ENCODE peak calls at places on chromosomes 12 and 14, in seven cellular contexts. One of them, this sample, is unnamed.

GRCh38 chr14:22556021-22556989 is 32.7 kb downstream of the DAD1 start:
- DNase-seq in GM12891: peak
- DNase-seq in GM12878: peak
- DNase-seq in SK-N-SH: no peak
- DNase-seq in H1: no peak
- DNase-seq in HepG2: no peak
- DNase-seq in K562: peak
- DNase-seq in this sample: peak

GRCh38 chr12:41910578-41911331 is 233.9 kb downstream of the GXYLT1 start:
- DNase-seq in GM12878: no peak
- DNase-seq in HepG2: no peak
- DNase-seq in SK-N-SH: no peak
- DNase-seq in H1: no peak
- DNase-seq in GM12891: no peak
- DNase-seq in K562: no peak
- DNase-seq in this sample: no peak

GRCh38 chr12:90106568-90106967 is 397.9 kb upstream of the ATP2B1 start:
- DNase-seq in GM12878: no peak
- DNase-seq in H1: no peak
- DNase-seq in SK-N-SH: no peak
- DNase-seq in K562: no peak
- DNase-seq in HepG2: no peak
- DNase-seq in GM12891: no peak
- DNase-seq in this sample: no peak

GRCh38 chr12:3371018-3371417 is 120.0 kb upstream of the PRMT8 start:
- DNase-seq in GM12878: no peak
- DNase-seq in H1: no peak
- DNase-seq in GM12891: no peak
- DNase-seq in K562: no peak
- DNase-seq in SK-N-SH: no peak
- DNase-seq in HepG2: no peak
- DNase-seq in this sample: no peak

GRCh38 chr14:100345711-100346110 is 22.6 kb downstream of the SLC25A47 start:
- DNase-seq in K562: no peak
- DNase-seq in HepG2: no peak
- DNase-seq in H1: no peak
- DNase-seq in SK-N-SH: peak
- DNase-seq in GM12878: no peak
- DNase-seq in GM12891: no peak
- DNase-seq in this sample: no peak

GRCh38 chr12:9149372-9149771 is 33.7 kb upstream of the A2M start:
- DNase-seq in SK-N-SH: no peak
- DNase-seq in K562: no peak
- DNase-seq in H1: peak
- DNase-seq in GM12878: no peak
- DNase-seq in GM12891: no peak
- DNase-seq in HepG2: no peak
- DNase-seq in this sample: no peak

GRCh38 chr14:96507723-96508122 is 5.5 kb downstream of the PAPOLA start:
- DNase-seq in GM12891: no peak
- DNase-seq in H1: no peak
- DNase-seq in HepG2: no peak
- DNase-seq in K562: no peak
- DNase-seq in GM12878: no peak
- DNase-seq in SK-N-SH: no peak
- DNase-seq in this sample: no peak

GRCh38 chr12:68334136-68334535 is 2.0 kb upstream of the MDM1 start:
- DNase-seq in K562: no peak
- DNase-seq in HepG2: no peak
- DNase-seq in GM12878: peak
- DNase-seq in GM12891: no peak
- DNase-seq in SK-N-SH: peak
- DNase-seq in H1: no peak
- DNase-seq in this sample: no peak

GRCh38 chr14:74526854-74527585 is 33.5 kb downstream of the ISCA2 start:
- DNase-seq in HepG2: no peak
- DNase-seq in SK-N-SH: no peak
- DNase-seq in GM12891: no peak
- DNase-seq in GM12878: no peak
- DNase-seq in H1: no peak
- DNase-seq in K562: no peak
- DNase-seq in this sample: no peak

GRCh38 chr14:85532981-85533820 is 3.3 kb downstream of the FLRT2 start:
- DNase-seq in GM12878: no peak
- DNase-seq in HepG2: no peak
- DNase-seq in GM12891: no peak
- DNase-seq in H1: peak
- DNase-seq in K562: no peak
- DNase-seq in SK-N-SH: peak
- DNase-seq in this sample: no peak

GRCh38 chr12:5251092-5251491 is 180.8 kb upstream of the NTF3 start:
- DNase-seq in SK-N-SH: no peak
- DNase-seq in GM12878: no peak
- DNase-seq in GM12891: no peak
- DNase-seq in H1: no peak
- DNase-seq in HepG2: no peak
- DNase-seq in K562: no peak
- DNase-seq in this sample: no peak

GRCh38 chr14:74190910-74191575 is 48.2 kb upstream of the VSX2 start:
- DNase-seq in K562: no peak
- DNase-seq in H1: no peak
- DNase-seq in SK-N-SH: no peak
- DNase-seq in GM12891: no peak
- DNase-seq in GM12878: no peak
- DNase-seq in HepG2: no peak
- DNase-seq in this sample: no peak

GRCh38 chr12:118103231-118103600 is 595 bp downstream of the VSIG10 start:
- DNase-seq in SK-N-SH: no peak
- DNase-seq in K562: no peak
- DNase-seq in H1: peak
- DNase-seq in HepG2: no peak
- DNase-seq in GM12878: no peak
- DNase-seq in GM12891: no peak
- DNase-seq in this sample: no peak

GRCh38 chr14:75494898-75495297 is 27.4 kb upstream of the BATF start:
- DNase-seq in H1: no peak
- DNase-seq in K562: no peak
- DNase-seq in SK-N-SH: no peak
- DNase-seq in HepG2: no peak
- DNase-seq in GM12878: no peak
- DNase-seq in GM12891: no peak
- DNase-seq in this sample: no peak

GRCh38 chr14:80364274-80364673 is 153.0 kb upstream of the DIO2 start:
- DNase-seq in HepG2: peak
- DNase-seq in K562: no peak
- DNase-seq in GM12891: no peak
- DNase-seq in GM12878: no peak
- DNase-seq in H1: no peak
- DNase-seq in SK-N-SH: peak
- DNase-seq in this sample: no peak

GRCh38 chr12:19546611-19547162 is 107.4 kb downstream of the AEBP2 start:
- DNase-seq in H1: no peak
- DNase-seq in GM12878: no peak
- DNase-seq in SK-N-SH: no peak
- DNase-seq in HepG2: no peak
- DNase-seq in K562: no peak
- DNase-seq in GM12891: no peak
- DNase-seq in this sample: no peak
- TF ChIP-seq TAF1 in H1: no peak
- TF ChIP-seq TAF1 in GM12878: no peak
- TF ChIP-seq TAF1 in SK-N-SH: no peak
- TF ChIP-seq TAF1 in HepG2: no peak
- TF ChIP-seq TAF1 in K562: no peak
- TF ChIP-seq TAF1 in GM12891: no peak
- TF ChIP-seq TAF1 in this sample: no peak

DNA sequence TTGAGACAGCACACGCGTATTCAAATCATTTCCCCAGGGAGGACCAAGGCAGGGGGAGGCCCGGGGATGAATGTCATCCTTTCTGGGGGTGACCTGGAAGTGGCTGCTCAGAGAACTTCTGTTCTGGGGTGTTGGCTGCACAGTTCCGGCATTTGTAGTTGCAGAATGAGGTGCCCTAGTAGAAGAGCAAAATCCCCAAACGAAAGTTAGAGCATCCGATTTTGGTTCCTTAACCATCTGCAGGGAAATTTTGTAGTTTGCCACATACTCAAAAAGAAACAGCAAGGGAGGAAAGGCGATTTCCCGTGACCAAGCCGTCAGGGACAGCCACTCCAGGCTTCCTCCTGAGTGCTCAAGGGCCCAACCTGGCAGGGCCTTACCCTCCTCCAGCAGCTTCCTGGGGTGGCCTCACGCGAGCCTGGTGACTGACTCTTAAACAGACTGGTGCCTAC is 13.0 kb upstream of the TRAF3 start:
- DNase-seq in K562: no peak
- DNase-seq in HepG2: no peak
- DNase-seq in GM12878: peak
- DNase-seq in H1: no peak
- DNase-seq in SK-N-SH: no peak
- DNase-seq in GM12891: peak
- DNase-seq in this sample: peak
- TF ChIP-seq TAF1 in K562: no peak
- TF ChIP-seq TAF1 in HepG2: no peak
- TF ChIP-seq TAF1 in GM12878: no peak
- TF ChIP-seq TAF1 in H1: no peak
- TF ChIP-seq TAF1 in SK-N-SH: no peak
- TF ChIP-seq TAF1 in GM12891: no peak
- TF ChIP-seq TAF1 in this sample: no peak

DNA sequence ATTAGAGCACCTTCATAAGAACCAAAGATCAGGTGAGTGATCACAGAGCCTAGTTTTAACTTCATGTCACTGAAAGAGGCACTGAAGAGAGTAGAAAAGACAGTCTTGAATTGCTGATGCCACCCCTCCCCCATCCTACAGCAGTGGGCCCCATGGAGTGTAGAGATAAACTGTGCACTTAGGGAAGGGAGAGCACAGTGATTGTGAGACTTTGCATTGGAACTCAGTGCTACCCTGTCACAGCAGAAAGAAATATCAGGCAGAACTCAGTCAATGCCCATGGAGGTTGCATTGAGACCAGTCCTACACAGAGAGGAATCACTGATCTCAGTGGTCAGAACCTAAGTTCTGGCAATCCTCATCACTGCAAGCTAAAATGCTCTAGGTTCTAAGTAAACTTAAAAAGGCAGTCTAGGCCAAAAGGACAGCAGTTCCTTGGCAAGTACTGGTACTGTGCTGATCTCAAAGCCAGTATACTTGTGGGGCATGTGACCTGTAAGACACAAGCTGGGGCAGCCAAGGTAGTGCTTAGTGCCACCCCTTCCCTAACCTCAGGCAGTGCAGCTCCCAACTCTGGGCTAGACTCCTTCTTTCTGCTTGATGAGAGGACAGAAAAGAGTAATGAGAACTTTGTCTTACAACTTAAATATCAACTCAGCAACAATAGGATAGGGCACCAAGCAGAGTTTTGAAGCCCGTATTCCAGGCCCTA is 94.1 kb downstream of the FSCB start:
- DNase-seq in H1: peak
- DNase-seq in SK-N-SH: no peak
- DNase-seq in GM12891: no peak
- DNase-seq in HepG2: no peak
- DNase-seq in GM12878: no peak
- DNase-seq in K562: no peak
- DNase-seq in this sample: no peak
- TF ChIP-seq TAF1 in H1: no peak
- TF ChIP-seq TAF1 in SK-N-SH: no peak
- TF ChIP-seq TAF1 in GM12891: no peak
- TF ChIP-seq TAF1 in HepG2: no peak
- TF ChIP-seq TAF1 in GM12878: no peak
- TF ChIP-seq TAF1 in K562: no peak
- TF ChIP-seq TAF1 in this sample: no peak

GRCh38 chr12:11633968-11634367 is 15.5 kb upstream of the ETV6 start:
- DNase-seq in GM12891: no peak
- DNase-seq in HepG2: peak
- DNase-seq in H1: peak
- DNase-seq in SK-N-SH: no peak
- DNase-seq in K562: no peak
- DNase-seq in GM12878: no peak
- DNase-seq in this sample: no peak

GRCh38 chr12:11631288-11631687 is 18.2 kb upstream of the ETV6 start:
- DNase-seq in H1: no peak
- DNase-seq in GM12878: no peak
- DNase-seq in SK-N-SH: no peak
- DNase-seq in K562: no peak
- DNase-seq in HepG2: no peak
- DNase-seq in GM12891: no peak
- DNase-seq in this sample: no peak

GRCh38 chr12:11635341-11635740 is 14.1 kb upstream of the ETV6 start:
- DNase-seq in GM12891: no peak
- DNase-seq in K562: no peak
- DNase-seq in HepG2: no peak
- DNase-seq in H1: peak
- DNase-seq in GM12878: no peak
- DNase-seq in SK-N-SH: no peak
- DNase-seq in this sample: no peak

GRCh38 chr12:11628353-11628752 is 21.1 kb upstream of the ETV6 start:
- DNase-seq in GM12878: no peak
- DNase-seq in H1: no peak
- DNase-seq in GM12891: no peak
- DNase-seq in K562: no peak
- DNase-seq in HepG2: no peak
- DNase-seq in SK-N-SH: no peak
- DNase-seq in this sample: no peak

DNA sequence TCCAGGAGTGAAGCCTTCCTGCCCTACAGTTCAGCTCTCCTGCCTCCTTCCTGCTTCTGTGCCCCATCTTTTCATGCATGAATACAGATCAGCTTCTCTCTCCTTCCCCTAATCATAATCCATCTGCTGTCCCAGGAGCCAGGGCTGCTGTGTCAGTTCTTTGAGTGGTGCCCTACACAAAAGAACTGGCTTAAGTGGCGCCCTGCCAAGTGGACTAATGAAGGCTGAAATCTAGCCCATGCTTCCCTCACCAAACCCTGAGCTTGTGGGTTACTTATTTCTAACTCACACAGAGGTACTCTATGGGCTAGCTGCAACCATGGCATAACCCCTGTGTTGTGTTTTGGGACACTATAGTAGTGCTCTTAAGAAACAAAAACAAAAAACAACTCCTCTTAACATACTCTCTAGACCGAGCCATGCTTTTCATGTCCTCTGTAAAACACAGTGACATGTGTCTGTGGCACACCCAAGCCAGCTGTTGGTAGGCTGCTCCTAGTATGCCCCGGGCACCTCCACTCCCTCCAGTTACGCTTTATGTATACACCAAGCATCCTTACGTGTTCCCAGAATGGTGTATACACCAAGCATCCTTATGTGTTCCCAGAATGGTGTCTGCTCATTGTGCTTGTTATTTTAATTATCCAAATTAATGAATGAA is 19.3 kb upstream of the ETV6 start:
- DNase-seq in SK-N-SH: peak
- DNase-seq in K562: no peak
- DNase-seq in HepG2: no peak
- DNase-seq in H1: peak
- DNase-seq in GM12891: no peak
- DNase-seq in GM12878: no peak
- DNase-seq in this sample: no peak
- TF ChIP-seq TAF1 in SK-N-SH: no peak
- TF ChIP-seq TAF1 in K562: no peak
- TF ChIP-seq TAF1 in HepG2: no peak
- TF ChIP-seq TAF1 in H1: no peak
- TF ChIP-seq TAF1 in GM12891: no peak
- TF ChIP-seq TAF1 in GM12878: no peak
- TF ChIP-seq TAF1 in this sample: no peak

GRCh38 chr12:57001448-57001906 is 4.9 kb downstream of the ZBTB39 start:
- DNase-seq in SK-N-SH: peak
- DNase-seq in GM12878: no peak
- DNase-seq in H1: peak
- DNase-seq in GM12891: peak
- DNase-seq in HepG2: peak
- DNase-seq in K562: peak
- DNase-seq in this sample: peak
- TF ChIP-seq TAF1 in SK-N-SH: no peak
- TF ChIP-seq TAF1 in GM12878: no peak
- TF ChIP-seq TAF1 in H1: no peak
- TF ChIP-seq TAF1 in GM12891: no peak
- TF ChIP-seq TAF1 in HepG2: no peak
- TF ChIP-seq TAF1 in K562: no peak
- TF ChIP-seq TAF1 in this sample: no peak